ENCODE peak calls at places on chromosomes 11 and 22, in nine cellular contexts. One of them, this sample, is unnamed.

GRCh38 chr11:35424157-35424945 is 5.0 kb upstream of the SLC1A2 start:
- DNase-seq in WTC11: no peak
- DNase-seq in HS-27A: no peak
- DNase-seq in nephron progenitor cell: no peak
- DNase-seq in ecto neural progenitor cell: no peak
- DNase-seq in stimulated activated CD8-positive, alpha-beta memory T cell treated with anti-CD3 and anti-CD28 coated beads, Interleukin-15, amount 100 ng/mL, for 1 hour: no peak
- DNase-seq in kidney glomerular epithelial cell: no peak
- DNase-seq in MG63: no peak
- DNase-seq in stimulated activated CD4-positive, alpha-beta T cell treated with anti-CD3 and anti-CD28 coated beads, Interleukin-1b, Interleukin-23, amount 100 ng/mL, for 1 hour: no peak
- DNase-seq in this sample: no peak

GRCh38 chr22:40419718-40420117 is 49.3 kb downstream of the SGSM3 start:
- DNase-seq in nephron progenitor cell: no peak
- DNase-seq in stimulated activated CD4-positive, alpha-beta T cell treated with anti-CD3 and anti-CD28 coated beads, Interleukin-1b, Interleukin-23, amount 100 ng/mL, for 1 hour: no peak
- DNase-seq in HS-27A: no peak
- DNase-seq in MG63: no peak
- DNase-seq in stimulated activated CD8-positive, alpha-beta memory T cell treated with anti-CD3 and anti-CD28 coated beads, Interleukin-15, amount 100 ng/mL, for 1 hour: no peak
- DNase-seq in ecto neural progenitor cell: no peak
- DNase-seq in WTC11: no peak
- DNase-seq in kidney glomerular epithelial cell: no peak
- DNase-seq in this sample: no peak

GRCh38 chr11:68093565-68093964 is 27.6 kb downstream of the CHKA start:
- DNase-seq in HS-27A: no peak
- DNase-seq in stimulated activated CD8-positive, alpha-beta memory T cell treated with anti-CD3 and anti-CD28 coated beads, Interleukin-15, amount 100 ng/mL, for 1 hour: no peak
- DNase-seq in WTC11: no peak
- DNase-seq in kidney glomerular epithelial cell: no peak
- DNase-seq in nephron progenitor cell: no peak
- DNase-seq in stimulated activated CD4-positive, alpha-beta T cell treated with anti-CD3 and anti-CD28 coated beads, Interleukin-1b, Interleukin-23, amount 100 ng/mL, for 1 hour: no peak
- DNase-seq in ecto neural progenitor cell: no peak
- DNase-seq in MG63: no peak
- DNase-seq in this sample: no peak

GRCh38 chr11:3859373-3859881 is 4.0 kb downstream of the STIM1 start:
- DNase-seq in kidney glomerular epithelial cell: no peak
- DNase-seq in MG63: no peak
- DNase-seq in ecto neural progenitor cell: no peak
- DNase-seq in nephron progenitor cell: no peak
- DNase-seq in HS-27A: no peak
- DNase-seq in stimulated activated CD4-positive, alpha-beta T cell treated with anti-CD3 and anti-CD28 coated beads, Interleukin-1b, Interleukin-23, amount 100 ng/mL, for 1 hour: no peak
- DNase-seq in WTC11: peak
- DNase-seq in stimulated activated CD8-positive, alpha-beta memory T cell treated with anti-CD3 and anti-CD28 coated beads, Interleukin-15, amount 100 ng/mL, for 1 hour: no peak
- DNase-seq in this sample: no peak

GRCh38 chr11:72609045-72609444 is 65.2 kb downstream of the PDE2A start:
- DNase-seq in stimulated activated CD8-positive, alpha-beta memory T cell treated with anti-CD3 and anti-CD28 coated beads, Interleukin-15, amount 100 ng/mL, for 1 hour: no peak
- DNase-seq in WTC11: no peak
- DNase-seq in nephron progenitor cell: no peak
- DNase-seq in stimulated activated CD4-positive, alpha-beta T cell treated with anti-CD3 and anti-CD28 coated beads, Interleukin-1b, Interleukin-23, amount 100 ng/mL, for 1 hour: no peak
- DNase-seq in kidney glomerular epithelial cell: no peak
- DNase-seq in HS-27A: no peak
- DNase-seq in ecto neural progenitor cell: no peak
- DNase-seq in MG63: no peak
- DNase-seq in this sample: no peak

GRCh38 chr11:126510621-126511370 is 155.3 kb downstream of the ST3GAL4 start:
- DNase-seq in WTC11: no peak
- DNase-seq in MG63: no peak
- DNase-seq in HS-27A: no peak
- DNase-seq in kidney glomerular epithelial cell: no peak
- DNase-seq in nephron progenitor cell: peak
- DNase-seq in ecto neural progenitor cell: no peak
- DNase-seq in stimulated activated CD8-positive, alpha-beta memory T cell treated with anti-CD3 and anti-CD28 coated beads, Interleukin-15, amount 100 ng/mL, for 1 hour: no peak
- DNase-seq in stimulated activated CD4-positive, alpha-beta T cell treated with anti-CD3 and anti-CD28 coated beads, Interleukin-1b, Interleukin-23, amount 100 ng/mL, for 1 hour: no peak
- DNase-seq in this sample: no peak

GRCh38 chr11:87666730-87667129 is 508.5 kb downstream of the RAB38 start:
- DNase-seq in stimulated activated CD4-positive, alpha-beta T cell treated with anti-CD3 and anti-CD28 coated beads, Interleukin-1b, Interleukin-23, amount 100 ng/mL, for 1 hour: no peak
- DNase-seq in MG63: no peak
- DNase-seq in stimulated activated CD8-positive, alpha-beta memory T cell treated with anti-CD3 and anti-CD28 coated beads, Interleukin-15, amount 100 ng/mL, for 1 hour: no peak
- DNase-seq in HS-27A: no peak
- DNase-seq in ecto neural progenitor cell: no peak
- DNase-seq in WTC11: no peak
- DNase-seq in nephron progenitor cell: no peak
- DNase-seq in kidney glomerular epithelial cell: no peak
- DNase-seq in this sample: no peak

GRCh38 chr22:33303109-33303508 is 244.9 kb upstream of the SYN3 start:
- DNase-seq in stimulated activated CD8-positive, alpha-beta memory T cell treated with anti-CD3 and anti-CD28 coated beads, Interleukin-15, amount 100 ng/mL, for 1 hour: no peak
- DNase-seq in nephron progenitor cell: no peak
- DNase-seq in ecto neural progenitor cell: no peak
- DNase-seq in kidney glomerular epithelial cell: no peak
- DNase-seq in HS-27A: no peak
- DNase-seq in stimulated activated CD4-positive, alpha-beta T cell treated with anti-CD3 and anti-CD28 coated beads, Interleukin-1b, Interleukin-23, amount 100 ng/mL, for 1 hour: no peak
- DNase-seq in WTC11: no peak
- DNase-seq in MG63: no peak
- DNase-seq in this sample: no peak

GRCh38 chr22:37324340-37325023 is 42.2 kb downstream of the CYTH4 start:
- DNase-seq in WTC11: peak
- DNase-seq in kidney glomerular epithelial cell: no peak
- DNase-seq in MG63: no peak
- DNase-seq in stimulated activated CD8-positive, alpha-beta memory T cell treated with anti-CD3 and anti-CD28 coated beads, Interleukin-15, amount 100 ng/mL, for 1 hour: no peak
- DNase-seq in nephron progenitor cell: peak
- DNase-seq in stimulated activated CD4-positive, alpha-beta T cell treated with anti-CD3 and anti-CD28 coated beads, Interleukin-1b, Interleukin-23, amount 100 ng/mL, for 1 hour: no peak
- DNase-seq in ecto neural progenitor cell: peak
- DNase-seq in HS-27A: no peak
- DNase-seq in this sample: no peak

GRCh38 chr11:35013514-35014191 is 97.2 kb downstream of the PDHX start:
- DNase-seq in MG63: no peak
- DNase-seq in WTC11: no peak
- DNase-seq in ecto neural progenitor cell: no peak
- DNase-seq in nephron progenitor cell: no peak
- DNase-seq in stimulated activated CD8-positive, alpha-beta memory T cell treated with anti-CD3 and anti-CD28 coated beads, Interleukin-15, amount 100 ng/mL, for 1 hour: no peak
- DNase-seq in kidney glomerular epithelial cell: no peak
- DNase-seq in HS-27A: no peak
- DNase-seq in stimulated activated CD4-positive, alpha-beta T cell treated with anti-CD3 and anti-CD28 coated beads, Interleukin-1b, Interleukin-23, amount 100 ng/mL, for 1 hour: no peak
- DNase-seq in this sample: no peak

GRCh38 chr22:38097557-38098409 is 12.7 kb downstream of the BAIAP2L2 start:
- DNase-seq in MG63: no peak
- DNase-seq in kidney glomerular epithelial cell: no peak
- DNase-seq in ecto neural progenitor cell: peak
- DNase-seq in stimulated activated CD4-positive, alpha-beta T cell treated with anti-CD3 and anti-CD28 coated beads, Interleukin-1b, Interleukin-23, amount 100 ng/mL, for 1 hour: no peak
- DNase-seq in stimulated activated CD8-positive, alpha-beta memory T cell treated with anti-CD3 and anti-CD28 coated beads, Interleukin-15, amount 100 ng/mL, for 1 hour: no peak
- DNase-seq in HS-27A: no peak
- DNase-seq in WTC11: peak
- DNase-seq in nephron progenitor cell: peak
- DNase-seq in this sample: no peak

GRCh38 chr11:76236092-76237026 is 30.1 kb upstream of the WNT11 start:
- DNase-seq in stimulated activated CD8-positive, alpha-beta memory T cell treated with anti-CD3 and anti-CD28 coated beads, Interleukin-15, amount 100 ng/mL, for 1 hour: no peak
- DNase-seq in HS-27A: peak
- DNase-seq in nephron progenitor cell: peak
- DNase-seq in kidney glomerular epithelial cell: no peak
- DNase-seq in stimulated activated CD4-positive, alpha-beta T cell treated with anti-CD3 and anti-CD28 coated beads, Interleukin-1b, Interleukin-23, amount 100 ng/mL, for 1 hour: peak
- DNase-seq in MG63: peak
- DNase-seq in WTC11: peak
- DNase-seq in ecto neural progenitor cell: peak
- DNase-seq in this sample: no peak

GRCh38 chr11:32255876-32256275 is 165.0 kb downstream of the RCN1 start:
- DNase-seq in WTC11: no peak
- DNase-seq in nephron progenitor cell: no peak
- DNase-seq in kidney glomerular epithelial cell: no peak
- DNase-seq in MG63: no peak
- DNase-seq in stimulated activated CD8-positive, alpha-beta memory T cell treated with anti-CD3 and anti-CD28 coated beads, Interleukin-15, amount 100 ng/mL, for 1 hour: no peak
- DNase-seq in HS-27A: no peak
- DNase-seq in ecto neural progenitor cell: no peak
- DNase-seq in stimulated activated CD4-positive, alpha-beta T cell treated with anti-CD3 and anti-CD28 coated beads, Interleukin-1b, Interleukin-23, amount 100 ng/mL, for 1 hour: no peak
- DNase-seq in this sample: no peak

GRCh38 chr11:64762916-64763803 is 3.4 kb upstream of the PYGM start:
- DNase-seq in kidney glomerular epithelial cell: peak
- DNase-seq in MG63: peak
- DNase-seq in ecto neural progenitor cell: no peak
- DNase-seq in stimulated activated CD4-positive, alpha-beta T cell treated with anti-CD3 and anti-CD28 coated beads, Interleukin-1b, Interleukin-23, amount 100 ng/mL, for 1 hour: no peak
- DNase-seq in HS-27A: no peak
- DNase-seq in WTC11: peak
- DNase-seq in nephron progenitor cell: peak
- DNase-seq in stimulated activated CD8-positive, alpha-beta memory T cell treated with anti-CD3 and anti-CD28 coated beads, Interleukin-15, amount 100 ng/mL, for 1 hour: no peak
- DNase-seq in this sample: peak

GRCh38 chr22:39364646-39365405 is 15.0 kb downstream of the SYNGR1 start:
- DNase-seq in kidney glomerular epithelial cell: no peak
- DNase-seq in MG63: no peak
- DNase-seq in nephron progenitor cell: no peak
- DNase-seq in ecto neural progenitor cell: no peak
- DNase-seq in HS-27A: no peak
- DNase-seq in stimulated activated CD4-positive, alpha-beta T cell treated with anti-CD3 and anti-CD28 coated beads, Interleukin-1b, Interleukin-23, amount 100 ng/mL, for 1 hour: no peak
- DNase-seq in WTC11: no peak
- DNase-seq in stimulated activated CD8-positive, alpha-beta memory T cell treated with anti-CD3 and anti-CD28 coated beads, Interleukin-15, amount 100 ng/mL, for 1 hour: no peak
- DNase-seq in this sample: no peak

GRCh38 chr11:130722401-130722800 is 193.9 kb downstream of the SNX19 start:
- DNase-seq in MG63: no peak
- DNase-seq in WTC11: no peak
- DNase-seq in stimulated activated CD8-positive, alpha-beta memory T cell treated with anti-CD3 and anti-CD28 coated beads, Interleukin-15, amount 100 ng/mL, for 1 hour: no peak
- DNase-seq in nephron progenitor cell: no peak
- DNase-seq in HS-27A: no peak
- DNase-seq in ecto neural progenitor cell: no peak
- DNase-seq in kidney glomerular epithelial cell: no peak
- DNase-seq in stimulated activated CD4-positive, alpha-beta T cell treated with anti-CD3 and anti-CD28 coated beads, Interleukin-1b, Interleukin-23, amount 100 ng/mL, for 1 hour: no peak
- DNase-seq in this sample: no peak

GRCh38 chr22:39559456-39560105 is 11.0 kb upstream of the CACNA1I start:
- DNase-seq in stimulated activated CD8-positive, alpha-beta memory T cell treated with anti-CD3 and anti-CD28 coated beads, Interleukin-15, amount 100 ng/mL, for 1 hour: no peak
- DNase-seq in kidney glomerular epithelial cell: no peak
- DNase-seq in WTC11: peak
- DNase-seq in MG63: peak
- DNase-seq in nephron progenitor cell: peak
- DNase-seq in HS-27A: no peak
- DNase-seq in stimulated activated CD4-positive, alpha-beta T cell treated with anti-CD3 and anti-CD28 coated beads, Interleukin-1b, Interleukin-23, amount 100 ng/mL, for 1 hour: no peak
- DNase-seq in ecto neural progenitor cell: no peak
- DNase-seq in this sample: no peak

GRCh38 chr11:11621881-11622706 is at the start of gene GALNT18:
- DNase-seq in stimulated activated CD8-positive, alpha-beta memory T cell treated with anti-CD3 and anti-CD28 coated beads, Interleukin-15, amount 100 ng/mL, for 1 hour: no peak
- DNase-seq in MG63: peak
- DNase-seq in kidney glomerular epithelial cell: peak
- DNase-seq in ecto neural progenitor cell: peak
- DNase-seq in HS-27A: peak
- DNase-seq in stimulated activated CD4-positive, alpha-beta T cell treated with anti-CD3 and anti-CD28 coated beads, Interleukin-1b, Interleukin-23, amount 100 ng/mL, for 1 hour: peak
- DNase-seq in nephron progenitor cell: peak
- DNase-seq in WTC11: peak
- DNase-seq in this sample: peak

GRCh38 chr11:64767344-64768299 is 7.8 kb upstream of the PYGM start:
- DNase-seq in ecto neural progenitor cell: peak
- DNase-seq in MG63: peak
- DNase-seq in HS-27A: no peak
- DNase-seq in kidney glomerular epithelial cell: peak
- DNase-seq in nephron progenitor cell: peak
- DNase-seq in stimulated activated CD4-positive, alpha-beta T cell treated with anti-CD3 and anti-CD28 coated beads, Interleukin-1b, Interleukin-23, amount 100 ng/mL, for 1 hour: peak
- DNase-seq in stimulated activated CD8-positive, alpha-beta memory T cell treated with anti-CD3 and anti-CD28 coated beads, Interleukin-15, amount 100 ng/mL, for 1 hour: peak
- DNase-seq in WTC11: peak
- DNase-seq in this sample: no peak

GRCh38 chr11:133520707-133521106 is 11.6 kb downstream of the OPCML start:
- DNase-seq in ecto neural progenitor cell: no peak
- DNase-seq in WTC11: no peak
- DNase-seq in MG63: peak
- DNase-seq in nephron progenitor cell: no peak
- DNase-seq in stimulated activated CD8-positive, alpha-beta memory T cell treated with anti-CD3 and anti-CD28 coated beads, Interleukin-15, amount 100 ng/mL, for 1 hour: no peak
- DNase-seq in kidney glomerular epithelial cell: no peak
- DNase-seq in stimulated activated CD4-positive, alpha-beta T cell treated with anti-CD3 and anti-CD28 coated beads, Interleukin-1b, Interleukin-23, amount 100 ng/mL, for 1 hour: no peak
- DNase-seq in HS-27A: no peak
- DNase-seq in this sample: no peak

GRCh38 chr11:65425105-65425970 is 2.7 kb downstream of the NEAT1 start:
- DNase-seq in stimulated activated CD8-positive, alpha-beta memory T cell treated with anti-CD3 and anti-CD28 coated beads, Interleukin-15, amount 100 ng/mL, for 1 hour: peak
- DNase-seq in MG63: peak
- DNase-seq in HS-27A: no peak
- DNase-seq in nephron progenitor cell: no peak
- DNase-seq in stimulated activated CD4-positive, alpha-beta T cell treated with anti-CD3 and anti-CD28 coated beads, Interleukin-1b, Interleukin-23, amount 100 ng/mL, for 1 hour: no peak
- DNase-seq in kidney glomerular epithelial cell: no peak
- DNase-seq in WTC11: no peak
- DNase-seq in ecto neural progenitor cell: peak
- DNase-seq in this sample: peak

GRCh38 chr11:43765194-43765593 is 84.7 kb downstream of the HSD17B12 start:
- DNase-seq in WTC11: no peak
- DNase-seq in kidney glomerular epithelial cell: no peak
- DNase-seq in ecto neural progenitor cell: no peak
- DNase-seq in HS-27A: no peak
- DNase-seq in nephron progenitor cell: no peak
- DNase-seq in stimulated activated CD4-positive, alpha-beta T cell treated with anti-CD3 and anti-CD28 coated beads, Interleukin-1b, Interleukin-23, amount 100 ng/mL, for 1 hour: no peak
- DNase-seq in MG63: no peak
- DNase-seq in stimulated activated CD8-positive, alpha-beta memory T cell treated with anti-CD3 and anti-CD28 coated beads, Interleukin-15, amount 100 ng/mL, for 1 hour: no peak
- DNase-seq in this sample: no peak

GRCh38 chr11:78667462-78667861 is 92.8 kb upstream of the NARS2 start:
- DNase-seq in nephron progenitor cell: no peak
- DNase-seq in WTC11: no peak
- DNase-seq in kidney glomerular epithelial cell: no peak
- DNase-seq in ecto neural progenitor cell: no peak
- DNase-seq in stimulated activated CD8-positive, alpha-beta memory T cell treated with anti-CD3 and anti-CD28 coated beads, Interleukin-15, amount 100 ng/mL, for 1 hour: no peak
- DNase-seq in HS-27A: no peak
- DNase-seq in MG63: no peak
- DNase-seq in stimulated activated CD4-positive, alpha-beta T cell treated with anti-CD3 and anti-CD28 coated beads, Interleukin-1b, Interleukin-23, amount 100 ng/mL, for 1 hour: no peak
- DNase-seq in this sample: no peak

GRCh38 chr11:69891421-69892236 is 72.4 kb upstream of the FGF3 start:
- DNase-seq in ecto neural progenitor cell: no peak
- DNase-seq in nephron progenitor cell: no peak
- DNase-seq in kidney glomerular epithelial cell: no peak
- DNase-seq in stimulated activated CD4-positive, alpha-beta T cell treated with anti-CD3 and anti-CD28 coated beads, Interleukin-1b, Interleukin-23, amount 100 ng/mL, for 1 hour: no peak
- DNase-seq in WTC11: no peak
- DNase-seq in HS-27A: no peak
- DNase-seq in MG63: peak
- DNase-seq in stimulated activated CD8-positive, alpha-beta memory T cell treated with anti-CD3 and anti-CD28 coated beads, Interleukin-15, amount 100 ng/mL, for 1 hour: no peak
- DNase-seq in this sample: no peak

GRCh38 chr11:133228406-133229330 is 303.6 kb downstream of the OPCML start:
- DNase-seq in nephron progenitor cell: peak
- DNase-seq in ecto neural progenitor cell: peak
- DNase-seq in stimulated activated CD8-positive, alpha-beta memory T cell treated with anti-CD3 and anti-CD28 coated beads, Interleukin-15, amount 100 ng/mL, for 1 hour: no peak
- DNase-seq in kidney glomerular epithelial cell: no peak
- DNase-seq in HS-27A: no peak
- DNase-seq in WTC11: peak
- DNase-seq in stimulated activated CD4-positive, alpha-beta T cell treated with anti-CD3 and anti-CD28 coated beads, Interleukin-1b, Interleukin-23, amount 100 ng/mL, for 1 hour: no peak
- DNase-seq in MG63: no peak
- DNase-seq in this sample: no peak

GRCh38 chr11:9250139-9250582 is 15.0 kb downstream of the DENND5A start:
- DNase-seq in MG63: no peak
- DNase-seq in HS-27A: no peak
- DNase-seq in stimulated activated CD4-positive, alpha-beta T cell treated with anti-CD3 and anti-CD28 coated beads, Interleukin-1b, Interleukin-23, amount 100 ng/mL, for 1 hour: no peak
- DNase-seq in nephron progenitor cell: no peak
- DNase-seq in stimulated activated CD8-positive, alpha-beta memory T cell treated with anti-CD3 and anti-CD28 coated beads, Interleukin-15, amount 100 ng/mL, for 1 hour: no peak
- DNase-seq in WTC11: no peak
- DNase-seq in ecto neural progenitor cell: no peak
- DNase-seq in kidney glomerular epithelial cell: no peak
- DNase-seq in this sample: no peak

GRCh38 chr11:47724041-47724729 is 9.0 kb upstream of the AGBL2 start:
- DNase-seq in HS-27A: no peak
- DNase-seq in nephron progenitor cell: no peak
- DNase-seq in kidney glomerular epithelial cell: no peak
- DNase-seq in ecto neural progenitor cell: no peak
- DNase-seq in WTC11: no peak
- DNase-seq in stimulated activated CD8-positive, alpha-beta memory T cell treated with anti-CD3 and anti-CD28 coated beads, Interleukin-15, amount 100 ng/mL, for 1 hour: no peak
- DNase-seq in stimulated activated CD4-positive, alpha-beta T cell treated with anti-CD3 and anti-CD28 coated beads, Interleukin-1b, Interleukin-23, amount 100 ng/mL, for 1 hour: no peak
- DNase-seq in MG63: peak
- DNase-seq in this sample: no peak

GRCh38 chr22:38305481-38306448 is 11.5 kb downstream of the CSNK1E start:
- DNase-seq in stimulated activated CD4-positive, alpha-beta T cell treated with anti-CD3 and anti-CD28 coated beads, Interleukin-1b, Interleukin-23, amount 100 ng/mL, for 1 hour: no peak
- DNase-seq in WTC11: peak
- DNase-seq in nephron progenitor cell: peak
- DNase-seq in HS-27A: no peak
- DNase-seq in MG63: no peak
- DNase-seq in stimulated activated CD8-positive, alpha-beta memory T cell treated with anti-CD3 and anti-CD28 coated beads, Interleukin-15, amount 100 ng/mL, for 1 hour: no peak
- DNase-seq in kidney glomerular epithelial cell: peak
- DNase-seq in ecto neural progenitor cell: no peak
- DNase-seq in this sample: no peak

GRCh38 chr22:32050678-32051515 is 7.8 kb downstream of the SLC5A1 start:
- DNase-seq in WTC11: no peak
- DNase-seq in nephron progenitor cell: peak
- DNase-seq in stimulated activated CD8-positive, alpha-beta memory T cell treated with anti-CD3 and anti-CD28 coated beads, Interleukin-15, amount 100 ng/mL, for 1 hour: no peak
- DNase-seq in ecto neural progenitor cell: no peak
- DNase-seq in stimulated activated CD4-positive, alpha-beta T cell treated with anti-CD3 and anti-CD28 coated beads, Interleukin-1b, Interleukin-23, amount 100 ng/mL, for 1 hour: peak
- DNase-seq in kidney glomerular epithelial cell: peak
- DNase-seq in HS-27A: peak
- DNase-seq in MG63: peak
- DNase-seq in this sample: no peak

GRCh38 chr11:75384438-75385080 is 14.8 kb upstream of the RPS3 start:
- DNase-seq in HS-27A: no peak
- DNase-seq in kidney glomerular epithelial cell: peak
- DNase-seq in ecto neural progenitor cell: peak
- DNase-seq in stimulated activated CD4-positive, alpha-beta T cell treated with anti-CD3 and anti-CD28 coated beads, Interleukin-1b, Interleukin-23, amount 100 ng/mL, for 1 hour: peak
- DNase-seq in MG63: peak
- DNase-seq in WTC11: peak
- DNase-seq in nephron progenitor cell: peak
- DNase-seq in stimulated activated CD8-positive, alpha-beta memory T cell treated with anti-CD3 and anti-CD28 coated beads, Interleukin-15, amount 100 ng/mL, for 1 hour: peak
- DNase-seq in this sample: peak

This sample was measured in NCI-H187.